ENCODE peak calls at places on chromosome 17, in eight cellular contexts. Z, K, N, U, R, D, G and W are unnamed samples.

GRCh38 chr17:75877752-75878173 is 618 bp downstream of the TRIM47 start:
- DNase-seq in Z (peak; percentile 91), K (peak; percentile 82), N (peak; percentile 50), U (peak; percentile 92), R (peak; percentile 85), D (peak; percentile 86), G (peak; percentile 58), W (no peak)

GRCh38 chr17:35287286-35287811 is 44.5 kb downstream of the SLFN5 start:
- DNase-seq in Z (no peak), K (no peak), N (no peak), U (no peak), R (no peak), D (no peak), G (no peak), W (no peak)

GRCh38 chr17:29155966-29156338 is 24.2 kb downstream of the MYO18A start:
- DNase-seq in Z (no peak), K (no peak), N (no peak), U (no peak), R (no peak), D (no peak), G (no peak), W (no peak)

GRCh38 chr17:8744086-8744781 is 402 bp downstream of the CCDC42 start:
- DNase-seq in Z (no peak), K (no peak), N (no peak), U (no peak), R (no peak), D (no peak), G (no peak), W (no peak)

GRCh38 chr17:14198575-14198974 is 38.1 kb downstream of the CDRT15 start:
- DNase-seq in Z (no peak), K (no peak), N (no peak), U (no peak), R (no peak), D (no peak), G (no peak), W (no peak)

GRCh38 chr17:11780621-11781020 is 182.4 kb downstream of the DNAH9 start:
- DNase-seq in Z (no peak), K (peak; percentile 28), N (no peak), U (no peak), R (no peak), D (no peak), G (no peak), W (no peak)

GRCh38 chr17:72600934-72601333 is 480.1 kb downstream of the SOX9 start:
- DNase-seq in Z (no peak), K (no peak), N (no peak), U (no peak), R (no peak), D (peak; percentile 61), G (no peak), W (no peak)

GRCh38 chr17:41738077-41738800 is 3.8 kb upstream of the HAP1 start:
- DNase-seq in Z (peak; percentile 84), K (peak; percentile 81), N (peak; percentile 74), U (peak; percentile 89), R (peak; percentile 95), D (peak; percentile 89), G (peak; percentile 63), W (peak; percentile 68)

GRCh38 chr17:30321314-30321713 is 12.5 kb downstream of the TMIGD1 start:
- DNase-seq in Z (no peak), K (no peak), N (no peak), U (no peak), R (no peak), D (peak; percentile 48), G (no peak), W (no peak)

GRCh38 chr17:68616334-68616733 is 15.2 kb upstream of the FAM20A start:
- DNase-seq in Z (no peak), K (no peak), N (no peak), U (no peak), R (no peak), D (no peak), G (no peak), W (no peak)

GRCh38 chr17:51435641-51436091 is 175.3 kb downstream of the UTP18 start:
- DNase-seq in Z (peak; percentile 47), K (no peak), N (no peak), U (peak; percentile 84), R (peak; percentile 75), D (peak; percentile 90), G (peak; percentile 42), W (peak; percentile 55)

GRCh38 chr17:8060274-8060673 is 21.4 kb downstream of the ALOX15B start:
- DNase-seq in Z (peak; percentile 80), K (peak; percentile 79), N (no peak), U (peak; percentile 87), R (no peak), D (peak; percentile 78), G (peak; percentile 84), W (peak; percentile 63)

GRCh38 chr17:61551255-61551742 is 39.7 kb downstream of the NACA2 start:
- DNase-seq in Z (peak; percentile 58), K (peak; percentile 30), N (no peak), U (peak; percentile 63), R (no peak), D (peak; percentile 68), G (no peak), W (no peak)

GRCh38 chr17:31581022-31581483 is 189.6 kb downstream of the RAB11FIP4 start:
- DNase-seq in Z (no peak), K (no peak), N (no peak), U (no peak), R (peak; percentile 76), D (no peak), G (peak; percentile 85), W (peak; percentile 64)
- TF ChIP-seq CTCF in Z (no peak), K (no peak), N (no peak), U (no peak), R (no peak), D (no peak), G (no peak), W (no peak)

GRCh38 chr17:27455914-27456680 is at the start of gene KSR1:
- DNase-seq in Z (peak; percentile 82), K (peak; percentile 86), N (peak; percentile 69), U (peak; percentile 95), R (peak; percentile 96), D (peak; percentile 82), G (peak; percentile 75), W (peak; percentile 83)
- H3K4me3 ChIP-seq in Z (peak within 1 kb of the TSS; percentile 82), K (peak within 1 kb of the TSS; percentile 69), N (peak within 1 kb of the TSS; percentile 92), U (peak within 1 kb of the TSS; percentile 99), R (peak within 1 kb of the TSS; percentile 77), D (peak within 1 kb of the TSS; percentile 73), G (peak within 1 kb of the TSS; percentile 63), W (peak within 1 kb of the TSS; percentile 70)

GRCh38 chr17:77560841-77561240 is 397.7 kb upstream of the TNRC6C start:
- DNase-seq in Z (no peak), K (no peak), N (no peak), U (no peak), R (no peak), D (no peak), G (no peak), W (no peak)

GRCh38 chr17:77556408-77557068 is 402.0 kb upstream of the TNRC6C start:
- DNase-seq in Z (no peak), K (no peak), N (no peak), U (no peak), R (no peak), D (no peak), G (no peak), W (peak; percentile 44)

GRCh38 chr17:77555741-77556291 is 402.7 kb upstream of the TNRC6C start:
- DNase-seq in Z (no peak), K (no peak), N (no peak), U (peak; percentile 60), R (peak; percentile 71), D (peak; percentile 34), G (no peak), W (peak; percentile 71)

GRCh38 chr17:77560417-77560816 is 398.1 kb upstream of the TNRC6C start:
- DNase-seq in Z (no peak), K (no peak), N (no peak), U (no peak), R (no peak), D (no peak), G (no peak), W (no peak)

DNA sequence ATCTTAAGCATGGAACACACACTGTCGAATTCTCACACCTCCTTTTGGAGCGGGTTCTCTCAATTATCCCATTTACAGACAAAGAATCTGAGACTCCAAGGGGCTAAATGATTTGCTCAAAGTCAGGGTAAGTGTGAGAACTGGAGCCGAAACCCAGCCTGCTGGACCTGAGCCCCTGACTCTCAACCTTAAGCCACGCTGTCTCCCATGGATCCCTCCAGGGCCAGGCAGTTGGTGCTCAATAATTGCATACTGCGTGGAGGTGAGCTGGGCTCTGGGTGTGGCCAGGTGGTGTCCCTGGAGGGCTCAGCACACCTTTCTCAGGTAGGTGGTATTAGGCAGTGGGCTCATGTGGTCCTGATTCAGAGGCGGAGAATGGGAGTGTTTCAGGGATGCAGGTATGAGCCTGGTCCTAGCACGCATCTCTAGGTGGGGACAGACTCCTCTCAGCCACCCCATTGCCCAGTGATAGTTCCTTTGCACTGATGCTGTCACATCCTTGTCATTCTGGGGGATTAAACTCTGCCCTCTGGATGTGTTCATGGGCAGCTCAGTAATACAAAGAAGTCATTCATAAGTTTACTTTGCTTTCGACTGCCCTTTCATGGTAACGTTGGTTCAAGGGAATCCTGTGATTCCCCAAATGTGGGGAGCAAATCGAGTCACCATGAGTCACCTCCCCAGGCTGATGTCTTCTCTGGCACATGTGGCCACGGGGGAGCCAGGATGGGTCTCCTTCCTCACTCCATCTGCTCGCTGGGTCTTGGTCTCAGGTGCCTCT is 399.5 kb upstream of the TNRC6C start:
- DNase-seq in Z (no peak), K (no peak), N (no peak), U (no peak), R (no peak), D (no peak), G (no peak), W (no peak)
- H3K27ac ChIP-seq in Z (no peak overlapping the region), K (no peak overlapping the region), N (no peak overlapping the region), U (no peak overlapping the region), R (no peak overlapping the region), D (no peak overlapping the region), G (no peak overlapping the region), W (no peak overlapping the region)

GRCh38 chr17:46839211-46839610 is 12.2 kb upstream of the WNT9B start:
- DNase-seq in Z (no peak), K (no peak), N (no peak), U (no peak), R (no peak), D (no peak), G (no peak), W (no peak)

GRCh38 chr17:46841561-46842379 is 9.6 kb upstream of the WNT9B start:
- DNase-seq in Z (no peak), K (no peak), N (no peak), U (peak; percentile 57), R (peak; percentile 85), D (no peak), G (no peak), W (no peak)

GRCh38 chr17:46837521-46837920 is 13.9 kb upstream of the WNT9B start:
- DNase-seq in Z (no peak), K (no peak), N (no peak), U (no peak), R (no peak), D (no peak), G (no peak), W (no peak)

GRCh38 chr17:46847204-46848191 is 3.9 kb upstream of the WNT9B start:
- DNase-seq in Z (no peak), K (no peak), N (no peak), U (no peak), R (no peak), D (no peak), G (no peak), W (no peak)

DNA sequence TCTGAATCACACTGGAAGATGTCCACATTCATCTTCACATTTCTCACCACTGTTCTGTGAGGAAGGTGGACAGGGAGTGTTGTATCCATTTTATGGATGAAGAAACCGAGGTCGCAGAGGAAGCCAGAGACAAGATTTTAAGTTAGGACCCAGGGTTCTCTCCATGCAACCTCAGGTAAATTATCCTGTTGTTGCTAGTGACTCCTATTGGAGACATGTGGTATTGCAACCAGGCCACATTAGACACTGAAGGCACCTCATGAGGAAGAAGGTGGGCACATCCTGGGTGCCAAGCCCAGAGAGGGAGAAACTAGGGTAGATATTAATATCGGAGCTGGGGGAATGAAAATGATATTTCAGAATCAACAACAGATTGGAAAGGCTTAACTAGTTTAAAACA is 8.5 kb upstream of the WNT9B start:
- DNase-seq in Z (no peak), K (no peak), N (no peak), U (no peak), R (no peak), D (peak; percentile 49), G (no peak), W (no peak)
- TF ChIP-seq CTCF in Z (peak; percentile 86), K (peak; percentile 56), N (no peak), U (peak; percentile 24), R (no peak), D (peak; percentile 40), G (no peak), W (no peak)